ENCODE peak calls at places on chromosomes 5 and 9, in nine cellular contexts. One of them, this sample, is unnamed.

GRCh38 chr5:81779125-81779934 is 28.4 kb upstream of the SSBP2 start:
- DNase-seq in A549: no peak
- DNase-seq in tibial nerve: peak; percentile 47
- DNase-seq in ovary: peak; percentile 38
- DNase-seq in dermis blood vessel endothelial cell: peak; percentile 61
- DNase-seq in NCI-H1105 treated with DMSO at 0.1 percent for 48 hours: no peak
- DNase-seq in SK-N-SH: peak; percentile 27
- DNase-seq in BE2C: peak; percentile 49
- DNase-seq in NCI-H1092: no peak
- DNase-seq in this sample: no peak

GRCh38 chr9:86135374-86135773 is 36.0 kb upstream of the GOLM1 start:
- DNase-seq in A549: no peak
- DNase-seq in tibial nerve: no peak
- DNase-seq in ovary: no peak
- DNase-seq in dermis blood vessel endothelial cell: no peak
- DNase-seq in NCI-H1105 treated with DMSO at 0.1 percent for 48 hours: no peak
- DNase-seq in SK-N-SH: no peak
- DNase-seq in BE2C: no peak
- DNase-seq in NCI-H1092: no peak
- DNase-seq in this sample: no peak

GRCh38 chr5:92922231-92922967 is 658.6 kb downstream of the NR2F1-AS1 start:
- DNase-seq in A549: no peak
- DNase-seq in tibial nerve: no peak
- DNase-seq in ovary: no peak
- DNase-seq in dermis blood vessel endothelial cell: no peak
- DNase-seq in NCI-H1105 treated with DMSO at 0.1 percent for 48 hours: no peak
- DNase-seq in SK-N-SH: no peak
- DNase-seq in BE2C: no peak
- DNase-seq in NCI-H1092: no peak
- DNase-seq in this sample: no peak

GRCh38 chr5:176466245-176466871 is 18.2 kb downstream of the FAF2 start:
- DNase-seq in A549: no peak
- DNase-seq in tibial nerve: no peak
- DNase-seq in ovary: no peak
- DNase-seq in dermis blood vessel endothelial cell: no peak
- DNase-seq in NCI-H1105 treated with DMSO at 0.1 percent for 48 hours: no peak
- DNase-seq in SK-N-SH: no peak
- DNase-seq in BE2C: no peak
- DNase-seq in NCI-H1092: no peak
- DNase-seq in this sample: no peak

GRCh38 chr5:177310757-177311173 is 933 bp downstream of the MXD3 start:
- DNase-seq in A549: no peak
- DNase-seq in tibial nerve: no peak
- DNase-seq in ovary: no peak
- DNase-seq in dermis blood vessel endothelial cell: peak; percentile 85
- DNase-seq in NCI-H1105 treated with DMSO at 0.1 percent for 48 hours: peak; percentile 9
- DNase-seq in SK-N-SH: no peak
- DNase-seq in BE2C: no peak
- DNase-seq in NCI-H1092: peak; percentile 22
- DNase-seq in this sample: no peak

GRCh38 chr9:128412120-128412790 is 8.4 kb upstream of the CERCAM start:
- DNase-seq in A549: peak; percentile 30
- DNase-seq in tibial nerve: peak; percentile 27
- DNase-seq in ovary: no peak
- DNase-seq in dermis blood vessel endothelial cell: peak; percentile 71
- DNase-seq in NCI-H1105 treated with DMSO at 0.1 percent for 48 hours: peak; percentile 64
- DNase-seq in SK-N-SH: peak; percentile 87
- DNase-seq in BE2C: peak; percentile 87
- DNase-seq in NCI-H1092: peak; percentile 71
- DNase-seq in this sample: peak; percentile 85

GRCh38 chr9:37602817-37603216 is 10.4 kb upstream of the TOMM5 start:
- DNase-seq in A549: no peak
- DNase-seq in tibial nerve: no peak
- DNase-seq in ovary: no peak
- DNase-seq in dermis blood vessel endothelial cell: no peak
- DNase-seq in NCI-H1105 treated with DMSO at 0.1 percent for 48 hours: no peak
- DNase-seq in SK-N-SH: no peak
- DNase-seq in BE2C: no peak
- DNase-seq in NCI-H1092: no peak
- DNase-seq in this sample: peak; percentile 59

GRCh38 chr5:173602423-173602822 is 14.0 kb downstream of the BOD1 start:
- DNase-seq in A549: no peak
- DNase-seq in tibial nerve: peak; percentile 54
- DNase-seq in ovary: peak; percentile 59
- DNase-seq in dermis blood vessel endothelial cell: no peak
- DNase-seq in NCI-H1105 treated with DMSO at 0.1 percent for 48 hours: no peak
- DNase-seq in SK-N-SH: no peak
- DNase-seq in BE2C: no peak
- DNase-seq in NCI-H1092: no peak
- DNase-seq in this sample: no peak

GRCh38 chr5:177128551-177128976 is 5.0 kb upstream of the NSD1 start:
- DNase-seq in A549: no peak
- DNase-seq in tibial nerve: no peak
- DNase-seq in ovary: no peak
- DNase-seq in dermis blood vessel endothelial cell: peak; percentile 57
- DNase-seq in NCI-H1105 treated with DMSO at 0.1 percent for 48 hours: no peak
- DNase-seq in SK-N-SH: no peak
- DNase-seq in BE2C: no peak
- DNase-seq in NCI-H1092: no peak
- DNase-seq in this sample: peak; percentile 13

GRCh38 chr5:163504091-163504931 is 1.1 kb upstream of the MAT2B start:
- DNase-seq in A549: no peak
- DNase-seq in tibial nerve: peak; percentile 19
- DNase-seq in ovary: peak; percentile 43
- DNase-seq in dermis blood vessel endothelial cell: peak; percentile 59
- DNase-seq in NCI-H1105 treated with DMSO at 0.1 percent for 48 hours: no peak
- DNase-seq in SK-N-SH: peak; percentile 33
- DNase-seq in BE2C: peak; percentile 14
- DNase-seq in NCI-H1092: no peak
- DNase-seq in this sample: no peak

GRCh38 chr5:61918606-61919005 is 387.4 kb upstream of the KIF2A start:
- DNase-seq in A549: no peak
- DNase-seq in tibial nerve: no peak
- DNase-seq in ovary: no peak
- DNase-seq in dermis blood vessel endothelial cell: no peak
- DNase-seq in NCI-H1105 treated with DMSO at 0.1 percent for 48 hours: no peak
- DNase-seq in SK-N-SH: no peak
- DNase-seq in BE2C: no peak
- DNase-seq in NCI-H1092: no peak
- DNase-seq in this sample: no peak

GRCh38 chr5:72572236-72572765 is 65.1 kb upstream of the ZNF366 start:
- DNase-seq in A549: no peak
- DNase-seq in tibial nerve: no peak
- DNase-seq in ovary: no peak
- DNase-seq in dermis blood vessel endothelial cell: no peak
- DNase-seq in NCI-H1105 treated with DMSO at 0.1 percent for 48 hours: no peak
- DNase-seq in SK-N-SH: no peak
- DNase-seq in BE2C: no peak
- DNase-seq in NCI-H1092: no peak
- DNase-seq in this sample: no peak

GRCh38 chr5:139863855-139864558 is 68.4 kb downstream of the PSD2 start:
- DNase-seq in A549: peak; percentile 80
- DNase-seq in tibial nerve: peak; percentile 64
- DNase-seq in ovary: peak; percentile 81
- DNase-seq in dermis blood vessel endothelial cell: peak; percentile 77
- DNase-seq in NCI-H1105 treated with DMSO at 0.1 percent for 48 hours: peak; percentile 12
- DNase-seq in SK-N-SH: peak; percentile 85
- DNase-seq in BE2C: peak; percentile 77
- DNase-seq in NCI-H1092: peak; percentile 29
- DNase-seq in this sample: peak; percentile 76